ENCODE peak calls at places on chromosomes 1 and 21, in seven cellular contexts. V is GM23248; D is HCT116; K is psoas muscle; I is CD8-positive, alpha-beta T cell; Q is fibroblast of lung; M is ascending aorta. X is an unnamed sample. For H3K9me3, H3K4me1 and H3K27me3, the result is how much of the 10 kb centered on the place peaks cover.

GRCh38 chr21:37149411-37149810 is 76.4 kb downstream of the TTC3 start:
- DNase-seq in V (peak), D (no peak), K (no peak), I (no peak), Q (peak), M (no peak), X (no peak)

GRCh38 chr1:202624781-202625108 is 85.5 kb downstream of the SYT2 start:
- DNase-seq in V (no peak), D (no peak), K (no peak), I (no peak), Q (peak), M (no peak), X (no peak)

GRCh38 chr1:236759252-236759859 is 35.7 kb upstream of the MTR start:
- DNase-seq in V (peak), D (peak), K (no peak), I (no peak), Q (peak), M (no peak), X (no peak)

GRCh38 chr1:100383743-100384405 is 31.6 kb downstream of the CDC14A start:
- DNase-seq in V (no peak), D (no peak), K (no peak), I (no peak), Q (no peak), M (no peak), X (no peak)

GRCh38 chr1:202189012-202189790 is 4.4 kb upstream of the LGR6 start:
- DNase-seq in V (peak), D (no peak), K (peak), I (peak), Q (peak), M (no peak), X (no peak)

GRCh38 chr1:232621050-232621449 is 8.9 kb downstream of the SIPA1L2 start:
- DNase-seq in V (no peak), D (no peak), K (no peak), I (no peak), Q (no peak), M (no peak), X (no peak)

GRCh38 chr1:17475729-17476128 is 36.3 kb upstream of the RCC2 start:
- DNase-seq in V (peak), D (no peak), K (no peak), I (no peak), Q (peak), M (no peak), X (no peak)

GRCh38 chr1:173330149-173330951 is 123.2 kb upstream of the TNFSF4 start:
- DNase-seq in V (peak), D (no peak), K (no peak), I (no peak), Q (peak), M (no peak), X (no peak)

GRCh38 chr1:59272507-59272906 is 24.4 kb upstream of the FGGY start:
- DNase-seq in V (peak), D (no peak), K (no peak), I (no peak), Q (peak), M (no peak), X (no peak)

GRCh38 chr1:76239470-76239918 is 164.9 kb downstream of the ST6GALNAC3 start:
- DNase-seq in V (no peak), D (no peak), K (no peak), I (no peak), Q (no peak), M (no peak), X (no peak)

GRCh38 chr1:116825735-116826438 is 71.7 kb downstream of the CD2 start:
- DNase-seq in V (no peak), D (no peak), K (no peak), I (no peak), Q (no peak), M (no peak), X (no peak)

GRCh38 chr1:219352961-219353651 is 179.4 kb downstream of the LYPLAL1 start:
- DNase-seq in V (no peak), D (no peak), K (no peak), I (no peak), Q (no peak), M (no peak), X (no peak)

GRCh38 chr1:51058863-51059262 is 43.2 kb upstream of the C1orf185 start:
- DNase-seq in V (peak), D (no peak), K (no peak), I (no peak), Q (peak), M (no peak), X (no peak)

GRCh38 chr1:19655718-19656080 is 9.0 kb upstream of the HTR6 start:
- DNase-seq in V (no peak), D (no peak), K (no peak), I (no peak), Q (no peak), M (no peak), X (no peak)

GRCh38 chr1:201760516-201760915 is 68.4 kb upstream of the IPO9 start:
- DNase-seq in V (peak), D (no peak), K (no peak), I (no peak), Q (peak), M (no peak), X (no peak)

GRCh38 chr1:10607228-10607627 is 132.5 kb downstream of the PEX14 start:
- DNase-seq in V (no peak), D (no peak), K (no peak), I (no peak), Q (peak), M (no peak), X (no peak)

GRCh38 chr1:200005160-200005559 is 22.4 kb upstream of the NR5A2 start:
- DNase-seq in V (peak), D (no peak), K (no peak), I (no peak), Q (peak), M (no peak), X (no peak)

GRCh38 chr1:29356663-29357062 is 120.3 kb downstream of the PTPRU start:
- DNase-seq in V (no peak), D (no peak), K (no peak), I (no peak), Q (no peak), M (no peak), X (no peak)

GRCh38 chr1:87333692-87334347 is 5.1 kb downstream of the LMO4 start:
- DNase-seq in V (peak), D (no peak), K (no peak), I (no peak), Q (peak), M (no peak), X (no peak)

GRCh38 chr1:248752981-248753525 is 2.5 kb downstream of the LYPD8 start:
- DNase-seq in V (no peak), D (no peak), K (no peak), I (no peak), Q (no peak), M (no peak), X (no peak)
- H3K9me3 ChIP-seq in V (under half), D (under half), K (under half), I (under half), Q (under half), M (under half), X (under half)

DNA sequence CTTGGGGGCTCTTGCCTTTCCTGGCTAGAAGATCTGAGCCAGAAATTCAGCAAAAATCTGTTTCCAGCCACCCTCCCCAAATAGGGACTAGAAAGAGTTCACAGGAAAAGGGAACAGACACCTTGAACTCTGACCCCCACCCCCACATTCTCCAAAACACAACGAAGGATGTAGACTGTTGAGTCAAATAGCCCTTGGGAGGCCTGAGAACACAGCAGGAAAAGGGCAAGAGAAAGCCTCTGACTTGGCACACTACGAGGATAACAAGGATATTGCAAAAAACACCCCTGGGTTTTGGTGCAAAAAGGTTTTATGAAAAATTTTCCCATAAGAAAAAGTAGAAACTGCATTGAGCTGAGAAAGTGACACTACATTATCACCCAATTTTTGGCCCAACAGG is 1.9 kb upstream of the YRDC start:
- DNase-seq in V (peak), D (no peak), K (no peak), I (no peak), Q (no peak), M (no peak), X (no peak)
- H3K4me1 ChIP-seq in V (under half), D (under half), K (under half), I (under half), Q (under half), M (under half), X (under half)

DNA sequence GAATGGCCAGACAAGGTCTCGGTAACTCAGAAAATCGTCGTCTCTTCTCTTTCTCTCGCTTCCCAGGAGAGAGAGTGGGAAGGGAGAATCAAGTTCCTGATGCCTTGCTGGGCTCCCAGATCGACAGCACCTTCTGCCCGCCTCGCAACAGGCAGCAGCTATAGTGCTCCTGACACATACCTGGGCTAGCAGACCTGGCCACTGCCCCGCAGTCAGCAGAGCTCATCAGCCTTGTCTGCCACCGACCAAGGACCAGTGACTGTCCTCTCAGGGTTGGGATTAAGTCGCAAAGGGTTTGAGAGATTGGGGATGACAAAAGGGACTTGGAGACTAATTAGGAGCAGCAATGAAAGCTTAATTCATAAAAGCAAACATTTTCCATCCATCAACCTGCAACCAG is 4.1 kb downstream of the RUNX3 start:
- DNase-seq in V (no peak), D (no peak), K (no peak), I (no peak), Q (no peak), M (no peak), X (no peak)
- H3K27me3 ChIP-seq in V (under half), D (under half), K (under half), I (under half), Q (under half), M (under half), X (under half)

GRCh38 chr1:36871146-36871971 is 163.0 kb downstream of the GRIK3 start:
- DNase-seq in V (no peak), D (no peak), K (no peak), I (no peak), Q (no peak), M (no peak), X (no peak)
- H3K9me3 ChIP-seq in V (under half), D (under half), K (under half), I (under half), Q (under half), M (under half), X (under half)

DNA sequence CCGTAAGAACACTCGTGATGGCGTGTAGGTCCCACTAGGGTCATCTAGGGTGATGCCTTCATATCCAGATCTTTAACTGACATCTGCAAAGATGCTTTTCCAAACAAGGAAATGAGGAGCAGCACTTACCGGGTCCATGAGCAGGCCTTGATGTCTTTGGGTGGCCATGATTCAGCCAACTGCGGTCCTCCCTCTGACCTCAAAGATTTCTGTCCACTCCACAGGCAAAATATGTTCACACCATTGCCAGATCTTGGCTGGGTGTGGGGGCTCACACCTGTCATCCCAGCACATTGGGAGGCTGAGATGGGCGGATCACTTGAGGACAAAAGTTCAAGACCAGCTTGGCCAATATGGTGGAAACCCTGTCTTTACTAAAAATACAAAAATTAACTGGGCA is 18.2 kb downstream of the TRPM2 start:
- DNase-seq in V (no peak), D (no peak), K (no peak), I (no peak), Q (no peak), M (no peak), X (no peak)
- H3K4me1 ChIP-seq in V (under half), D (under half), K (under half), I (under half), Q (under half), M (under half), X (under half)

GRCh38 chr1:78231477-78231876 is 185.7 kb downstream of the GIPC2 start:
- DNase-seq in V (no peak), D (no peak), K (no peak), I (no peak), Q (no peak), M (no peak), X (no peak)
- H3K27me3 ChIP-seq in V (under half), D (under half), K (under half), I (under half), Q (under half), M (under half), X (under half)

GRCh38 chr1:237888143-237888542 is 2.6 kb downstream of the ZP4 start:
- DNase-seq in V (no peak), D (no peak), K (no peak), I (no peak), Q (no peak), M (no peak), X (no peak)

GRCh38 chr1:237891979-237892378 is 1.3 kb upstream of the ZP4 start:
- DNase-seq in V (no peak), D (no peak), K (no peak), I (no peak), Q (no peak), M (no peak), X (no peak)

GRCh38 chr1:237890822-237891221 is at the start of gene ZP4:
- DNase-seq in V (no peak), D (no peak), K (no peak), I (no peak), Q (no peak), M (no peak), X (no peak)

GRCh38 chr1:237890416-237890815 is 306 bp downstream of the ZP4 start:
- DNase-seq in V (no peak), D (no peak), K (no peak), I (no peak), Q (no peak), M (no peak), X (no peak)

GRCh38 chr1:237891266-237891665 is 544 bp upstream of the ZP4 start:
- DNase-seq in V (no peak), D (no peak), K (no peak), I (no peak), Q (no peak), M (no peak), X (no peak)
- H3K9me3 ChIP-seq in V (under half), D (under half), K (under half), I (under half), Q (under half), M (under half), X (under half)

GRCh38 chr1:21913258-21913657 is 23.9 kb downstream of the HSPG2 start:
- DNase-seq in V (no peak), D (no peak), K (peak), I (peak), Q (no peak), M (no peak), X (no peak)
- H3K4me1 ChIP-seq in V (half or more), D (under half), K (half or more), I (under half), Q (under half), M (under half), X (half or more)

X was measured in thoracic aorta.